ENCODE peak calls at places on chromosomes 13 and 19, in seven cellular contexts. One of them, this sample, is unnamed.

GRCh38 chr13:107250626-107251025 is 682.7 kb upstream of the ARGLU1 start:
- DNase-seq in substantia nigra: no peak
- DNase-seq in left ventricle myocardium inferior: no peak
- DNase-seq in RWPE1: no peak
- DNase-seq in aorta: no peak
- DNase-seq in stomach: no peak
- DNase-seq in endothelial cell of umbilical vein: peak
- DNase-seq in this sample: no peak

GRCh38 chr13:48402325-48402962 is 10.5 kb downstream of the LPAR6 start:
- DNase-seq in aorta: no peak
- DNase-seq in RWPE1: no peak
- DNase-seq in left ventricle myocardium inferior: no peak
- DNase-seq in endothelial cell of umbilical vein: no peak
- DNase-seq in stomach: no peak
- DNase-seq in substantia nigra: no peak
- DNase-seq in this sample: no peak

GRCh38 chr13:48630791-48631190 is 22.9 kb upstream of the CYSLTR2 start:
- DNase-seq in left ventricle myocardium inferior: no peak
- DNase-seq in substantia nigra: no peak
- DNase-seq in RWPE1: no peak
- DNase-seq in aorta: no peak
- DNase-seq in stomach: no peak
- DNase-seq in endothelial cell of umbilical vein: no peak
- DNase-seq in this sample: no peak

GRCh38 chr19:927044-927706 is 1.3 kb downstream of the ARID3A start:
- DNase-seq in aorta: peak
- DNase-seq in stomach: peak
- DNase-seq in substantia nigra: no peak
- DNase-seq in RWPE1: no peak
- DNase-seq in left ventricle myocardium inferior: peak
- DNase-seq in endothelial cell of umbilical vein: no peak
- DNase-seq in this sample: no peak

GRCh38 chr13:51315658-51316057 is 23.8 kb upstream of the SERPINE3 start:
- DNase-seq in stomach: no peak
- DNase-seq in aorta: no peak
- DNase-seq in RWPE1: no peak
- DNase-seq in left ventricle myocardium inferior: no peak
- DNase-seq in substantia nigra: no peak
- DNase-seq in endothelial cell of umbilical vein: no peak
- DNase-seq in this sample: peak

GRCh38 chr13:44044544-44045178 is 165.0 kb downstream of the LACC1 start:
- DNase-seq in left ventricle myocardium inferior: no peak
- DNase-seq in RWPE1: no peak
- DNase-seq in endothelial cell of umbilical vein: no peak
- DNase-seq in aorta: no peak
- DNase-seq in stomach: no peak
- DNase-seq in substantia nigra: no peak
- DNase-seq in this sample: peak

GRCh38 chr13:105135852-105136251 is 1399.6 kb downstream of the EFNB2 start:
- DNase-seq in endothelial cell of umbilical vein: no peak
- DNase-seq in RWPE1: no peak
- DNase-seq in left ventricle myocardium inferior: no peak
- DNase-seq in aorta: no peak
- DNase-seq in stomach: no peak
- DNase-seq in substantia nigra: no peak
- DNase-seq in this sample: no peak

GRCh38 chr19:55491546-55492360 is 3.5 kb downstream of the SSC5D start:
- DNase-seq in endothelial cell of umbilical vein: no peak
- DNase-seq in left ventricle myocardium inferior: no peak
- DNase-seq in aorta: no peak
- DNase-seq in RWPE1: no peak
- DNase-seq in substantia nigra: no peak
- DNase-seq in stomach: no peak
- DNase-seq in this sample: no peak

GRCh38 chr19:51333836-51334460 is 8.0 kb downstream of the VSIG10L start:
- DNase-seq in left ventricle myocardium inferior: no peak
- DNase-seq in RWPE1: no peak
- DNase-seq in stomach: no peak
- DNase-seq in endothelial cell of umbilical vein: no peak
- DNase-seq in substantia nigra: no peak
- DNase-seq in aorta: peak
- DNase-seq in this sample: no peak

GRCh38 chr19:46386996-46387712 is 26.2 kb downstream of the CCDC8 start:
- DNase-seq in substantia nigra: no peak
- DNase-seq in aorta: no peak
- DNase-seq in RWPE1: no peak
- DNase-seq in left ventricle myocardium inferior: no peak
- DNase-seq in endothelial cell of umbilical vein: no peak
- DNase-seq in stomach: no peak
- DNase-seq in this sample: no peak

GRCh38 chr13:98504371-98504963 is 72.4 kb downstream of the STK24 start:
- DNase-seq in substantia nigra: no peak
- DNase-seq in RWPE1: no peak
- DNase-seq in stomach: no peak
- DNase-seq in endothelial cell of umbilical vein: no peak
- DNase-seq in aorta: no peak
- DNase-seq in left ventricle myocardium inferior: no peak
- DNase-seq in this sample: no peak

GRCh38 chr13:72151241-72151640 is 284.2 kb upstream of the DACH1 start:
- DNase-seq in left ventricle myocardium inferior: no peak
- DNase-seq in endothelial cell of umbilical vein: no peak
- DNase-seq in aorta: no peak
- DNase-seq in RWPE1: peak
- DNase-seq in substantia nigra: no peak
- DNase-seq in stomach: no peak
- DNase-seq in this sample: peak

GRCh38 chr19:2479556-2480194 is 3.7 kb downstream of the GADD45B start:
- DNase-seq in left ventricle myocardium inferior: no peak
- DNase-seq in substantia nigra: no peak
- DNase-seq in endothelial cell of umbilical vein: no peak
- DNase-seq in aorta: peak
- DNase-seq in RWPE1: no peak
- DNase-seq in stomach: no peak
- DNase-seq in this sample: peak

GRCh38 chr13:48110930-48111721 is 16.2 kb upstream of the MED4 start:
- DNase-seq in RWPE1: no peak
- DNase-seq in endothelial cell of umbilical vein: peak
- DNase-seq in substantia nigra: peak
- DNase-seq in aorta: no peak
- DNase-seq in left ventricle myocardium inferior: peak
- DNase-seq in stomach: no peak
- DNase-seq in this sample: no peak

GRCh38 chr13:28531195-28531955 is 36.4 kb upstream of the FLT1 start:
- DNase-seq in endothelial cell of umbilical vein: peak
- DNase-seq in aorta: peak
- DNase-seq in left ventricle myocardium inferior: peak
- DNase-seq in substantia nigra: peak
- DNase-seq in RWPE1: no peak
- DNase-seq in stomach: peak
- DNase-seq in this sample: peak

GRCh38 chr13:106432636-106433035 is 102.8 kb downstream of the EFNB2 start:
- DNase-seq in left ventricle myocardium inferior: no peak
- DNase-seq in endothelial cell of umbilical vein: no peak
- DNase-seq in substantia nigra: no peak
- DNase-seq in aorta: no peak
- DNase-seq in RWPE1: peak
- DNase-seq in stomach: no peak
- DNase-seq in this sample: no peak

GRCh38 chr19:5968431-5969373 is 9.2 kb downstream of the RANBP3 start:
- DNase-seq in endothelial cell of umbilical vein: peak
- DNase-seq in RWPE1: peak
- DNase-seq in stomach: no peak
- DNase-seq in left ventricle myocardium inferior: no peak
- DNase-seq in aorta: no peak
- DNase-seq in substantia nigra: no peak
- DNase-seq in this sample: no peak

GRCh38 chr13:27339299-27339698 is 68.7 kb downstream of the RASL11A start:
- DNase-seq in stomach: peak
- DNase-seq in left ventricle myocardium inferior: no peak
- DNase-seq in substantia nigra: no peak
- DNase-seq in endothelial cell of umbilical vein: peak
- DNase-seq in RWPE1: peak
- DNase-seq in aorta: no peak
- DNase-seq in this sample: peak

GRCh38 chr13:77225946-77226345 is 100.9 kb downstream of the MYCBP2 start:
- DNase-seq in substantia nigra: no peak
- DNase-seq in stomach: no peak
- DNase-seq in aorta: no peak
- DNase-seq in RWPE1: no peak
- DNase-seq in endothelial cell of umbilical vein: no peak
- DNase-seq in left ventricle myocardium inferior: no peak
- DNase-seq in this sample: no peak

GRCh38 chr13:98905199-98905598 is 72.7 kb downstream of the DOCK9 start:
- DNase-seq in RWPE1: no peak
- DNase-seq in endothelial cell of umbilical vein: no peak
- DNase-seq in substantia nigra: no peak
- DNase-seq in left ventricle myocardium inferior: no peak
- DNase-seq in stomach: no peak
- DNase-seq in aorta: no peak
- DNase-seq in this sample: no peak

GRCh38 chr19:954672-955494 is 29.0 kb downstream of the ARID3A start:
- DNase-seq in aorta: no peak
- DNase-seq in RWPE1: no peak
- DNase-seq in endothelial cell of umbilical vein: no peak
- DNase-seq in left ventricle myocardium inferior: no peak
- DNase-seq in stomach: no peak
- DNase-seq in substantia nigra: no peak
- DNase-seq in this sample: no peak

GRCh38 chr19:1862424-1863307 is 713 bp downstream of the KLF16 start:
- DNase-seq in endothelial cell of umbilical vein: no peak
- DNase-seq in RWPE1: no peak
- DNase-seq in aorta: peak
- DNase-seq in left ventricle myocardium inferior: no peak
- DNase-seq in stomach: no peak
- DNase-seq in substantia nigra: no peak
- DNase-seq in this sample: no peak

GRCh38 chr13:113846639-113847318 is 17.1 kb downstream of the GAS6 start:
- DNase-seq in endothelial cell of umbilical vein: no peak
- DNase-seq in RWPE1: no peak
- DNase-seq in aorta: peak
- DNase-seq in left ventricle myocardium inferior: no peak
- DNase-seq in stomach: no peak
- DNase-seq in substantia nigra: no peak
- DNase-seq in this sample: no peak

DNA sequence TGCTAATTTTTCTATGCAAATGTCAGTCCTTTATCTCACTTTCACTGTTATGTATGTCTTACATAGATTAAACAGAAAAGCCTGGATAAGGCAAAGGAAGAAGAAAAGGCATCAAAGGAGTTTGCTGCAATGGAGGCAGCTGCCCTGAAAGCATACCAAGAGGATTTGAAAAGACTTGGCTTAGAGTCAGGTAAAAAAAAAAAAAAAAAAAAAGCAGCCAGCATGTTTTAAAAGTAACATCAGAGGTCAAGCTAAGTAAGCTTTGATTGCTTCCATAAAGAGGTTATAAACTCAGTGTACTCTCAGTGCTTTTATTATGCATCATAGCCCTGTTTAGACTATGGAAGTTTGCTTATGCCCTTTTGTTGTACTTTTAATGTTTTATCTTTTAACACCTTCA is 3.8 kb downstream of the WBP4 start:
- DNase-seq in left ventricle myocardium inferior: no peak
- DNase-seq in substantia nigra: no peak
- DNase-seq in endothelial cell of umbilical vein: peak
- DNase-seq in RWPE1: no peak
- DNase-seq in aorta: no peak
- DNase-seq in stomach: no peak
- DNase-seq in this sample: no peak
- H3K27ac ChIP-seq in left ventricle myocardium inferior: peak
- H3K27ac ChIP-seq in substantia nigra: no peak
- H3K27ac ChIP-seq in endothelial cell of umbilical vein: peak
- H3K27ac ChIP-seq in RWPE1: no peak
- H3K27ac ChIP-seq in aorta: no peak
- H3K27ac ChIP-seq in stomach: peak
- H3K27ac ChIP-seq in this sample: peak

GRCh38 chr19:7961930-7962626 is 18.6 kb upstream of the TIMM44 start:
- DNase-seq in substantia nigra: no peak
- DNase-seq in left ventricle myocardium inferior: no peak
- DNase-seq in stomach: no peak
- DNase-seq in aorta: no peak
- DNase-seq in endothelial cell of umbilical vein: no peak
- DNase-seq in RWPE1: no peak
- DNase-seq in this sample: no peak
- H3K27ac ChIP-seq in substantia nigra: no peak
- H3K27ac ChIP-seq in left ventricle myocardium inferior: no peak
- H3K27ac ChIP-seq in stomach: no peak
- H3K27ac ChIP-seq in aorta: no peak
- H3K27ac ChIP-seq in endothelial cell of umbilical vein: no peak
- H3K27ac ChIP-seq in RWPE1: no peak
- H3K27ac ChIP-seq in this sample: no peak

GRCh38 chr13:45108716-45109706 is 11.3 kb upstream of the GTF2F2 start:
- DNase-seq in left ventricle myocardium inferior: no peak
- DNase-seq in substantia nigra: no peak
- DNase-seq in aorta: no peak
- DNase-seq in RWPE1: no peak
- DNase-seq in endothelial cell of umbilical vein: no peak
- DNase-seq in stomach: no peak
- DNase-seq in this sample: peak
- H3K27ac ChIP-seq in left ventricle myocardium inferior: no peak
- H3K27ac ChIP-seq in substantia nigra: no peak
- H3K27ac ChIP-seq in aorta: no peak
- H3K27ac ChIP-seq in RWPE1: no peak
- H3K27ac ChIP-seq in endothelial cell of umbilical vein: no peak
- H3K27ac ChIP-seq in stomach: no peak
- H3K27ac ChIP-seq in this sample: no peak

GRCh38 chr19:12786950-12787349 is 4.3 kb upstream of the JUNB start:
- DNase-seq in stomach: no peak
- DNase-seq in RWPE1: no peak
- DNase-seq in substantia nigra: no peak
- DNase-seq in aorta: no peak
- DNase-seq in endothelial cell of umbilical vein: no peak
- DNase-seq in left ventricle myocardium inferior: no peak
- DNase-seq in this sample: no peak

GRCh38 chr19:12786149-12786870 is 5.0 kb upstream of the JUNB start:
- DNase-seq in RWPE1: peak
- DNase-seq in substantia nigra: peak
- DNase-seq in aorta: peak
- DNase-seq in stomach: peak
- DNase-seq in endothelial cell of umbilical vein: no peak
- DNase-seq in left ventricle myocardium inferior: peak
- DNase-seq in this sample: no peak

GRCh38 chr19:12788682-12789097 is 2.6 kb upstream of the JUNB start:
- DNase-seq in RWPE1: peak
- DNase-seq in aorta: peak
- DNase-seq in substantia nigra: peak
- DNase-seq in stomach: peak
- DNase-seq in endothelial cell of umbilical vein: peak
- DNase-seq in left ventricle myocardium inferior: peak
- DNase-seq in this sample: peak

GRCh38 chr19:12788025-12788681 is 3.1 kb upstream of the JUNB start:
- DNase-seq in endothelial cell of umbilical vein: no peak
- DNase-seq in RWPE1: no peak
- DNase-seq in left ventricle myocardium inferior: no peak
- DNase-seq in aorta: no peak
- DNase-seq in stomach: no peak
- DNase-seq in substantia nigra: no peak
- DNase-seq in this sample: no peak

DNA sequence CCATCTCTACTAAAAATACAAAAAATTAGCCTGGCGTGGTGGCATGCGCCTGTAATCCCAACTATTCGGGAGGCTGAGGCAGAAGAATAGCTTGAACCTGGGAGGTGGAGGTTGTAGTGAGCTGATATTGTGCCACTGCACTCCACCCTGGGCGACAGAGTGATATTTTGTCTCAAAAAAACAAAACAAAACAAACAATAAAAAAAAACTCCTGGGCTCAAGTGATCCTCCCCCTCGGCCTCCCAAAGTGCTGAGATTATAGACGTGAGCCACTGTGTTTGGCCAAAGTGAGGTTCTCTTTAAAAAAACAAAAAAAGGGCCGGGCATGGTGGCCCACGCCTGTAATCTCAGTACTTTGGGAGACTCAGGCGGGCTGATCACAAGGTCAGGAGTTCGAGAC is 3.8 kb upstream of the JUNB start:
- DNase-seq in left ventricle myocardium inferior: no peak
- DNase-seq in substantia nigra: no peak
- DNase-seq in RWPE1: no peak
- DNase-seq in endothelial cell of umbilical vein: no peak
- DNase-seq in stomach: no peak
- DNase-seq in aorta: no peak
- DNase-seq in this sample: no peak
- H3K27ac ChIP-seq in left ventricle myocardium inferior: peak
- H3K27ac ChIP-seq in substantia nigra: peak
- H3K27ac ChIP-seq in RWPE1: peak
- H3K27ac ChIP-seq in endothelial cell of umbilical vein: no peak
- H3K27ac ChIP-seq in stomach: peak
- H3K27ac ChIP-seq in aorta: no peak
- H3K27ac ChIP-seq in this sample: no peak

This sample was measured in brain microvascular endothelial cell.